ENCODE peak calls at places on chromosomes 4 and X, in seven cellular contexts. One of them, this sample, is unnamed.

GRCh38 chr4:133594246-133595207 is 445.4 kb downstream of the PCDH10 start:
- DNase-seq in body of pancreas: no peak
- DNase-seq in left lung: no peak
- DNase-seq in coronary artery: no peak
- DNase-seq in thyroid gland: no peak
- DNase-seq in ovary: no peak
- DNase-seq in tibial nerve: no peak
- DNase-seq in this sample: no peak

GRCh38 chr4:87807402-87807801 is 8.0 kb downstream of the IBSP start:
- DNase-seq in left lung: no peak
- DNase-seq in body of pancreas: no peak
- DNase-seq in coronary artery: no peak
- DNase-seq in ovary: no peak
- DNase-seq in tibial nerve: no peak
- DNase-seq in thyroid gland: no peak
- DNase-seq in this sample: no peak

GRCh38 chrX:133909888-133910287 is 75.5 kb downstream of the GPC3 start:
- DNase-seq in body of pancreas: no peak
- DNase-seq in ovary: no peak
- DNase-seq in left lung: no peak
- DNase-seq in tibial nerve: no peak
- DNase-seq in thyroid gland: no peak
- DNase-seq in coronary artery: no peak
- DNase-seq in this sample: no peak

GRCh38 chr4:103484521-103484920 is 235.3 kb downstream of the TACR3 start:
- DNase-seq in tibial nerve: no peak
- DNase-seq in thyroid gland: no peak
- DNase-seq in coronary artery: no peak
- DNase-seq in ovary: no peak
- DNase-seq in left lung: no peak
- DNase-seq in body of pancreas: no peak
- DNase-seq in this sample: no peak

GRCh38 chrX:12610079-12610478 is 181.1 kb upstream of the PRPS2 start:
- DNase-seq in coronary artery: no peak
- DNase-seq in body of pancreas: no peak
- DNase-seq in ovary: no peak
- DNase-seq in thyroid gland: no peak
- DNase-seq in left lung: no peak
- DNase-seq in tibial nerve: no peak
- DNase-seq in this sample: no peak

GRCh38 chr4:112206431-112206830 is 25.2 kb upstream of the AP1AR start:
- DNase-seq in ovary: no peak
- DNase-seq in thyroid gland: no peak
- DNase-seq in tibial nerve: no peak
- DNase-seq in body of pancreas: no peak
- DNase-seq in coronary artery: no peak
- DNase-seq in left lung: no peak
- DNase-seq in this sample: no peak

GRCh38 chr4:73187325-73187724 is 71.3 kb downstream of the ANKRD17 start:
- DNase-seq in coronary artery: no peak
- DNase-seq in left lung: no peak
- DNase-seq in body of pancreas: no peak
- DNase-seq in tibial nerve: no peak
- DNase-seq in ovary: no peak
- DNase-seq in thyroid gland: no peak
- DNase-seq in this sample: no peak

GRCh38 chr4:105149771-105150170 is 3.1 kb downstream of the TET2 start:
- DNase-seq in body of pancreas: no peak
- DNase-seq in ovary: no peak
- DNase-seq in left lung: no peak
- DNase-seq in thyroid gland: no peak
- DNase-seq in coronary artery: no peak
- DNase-seq in tibial nerve: no peak
- DNase-seq in this sample: no peak

GRCh38 chr4:96035727-96036126 is 195.8 kb downstream of the PDHA2 start:
- DNase-seq in ovary: no peak
- DNase-seq in thyroid gland: no peak
- DNase-seq in left lung: no peak
- DNase-seq in body of pancreas: no peak
- DNase-seq in coronary artery: no peak
- DNase-seq in tibial nerve: no peak
- DNase-seq in this sample: no peak

GRCh38 chr4:33940281-33940680 is 2304.0 kb downstream of the ARAP2 start:
- DNase-seq in ovary: no peak
- DNase-seq in thyroid gland: no peak
- DNase-seq in tibial nerve: no peak
- DNase-seq in coronary artery: no peak
- DNase-seq in body of pancreas: no peak
- DNase-seq in left lung: no peak
- DNase-seq in this sample: no peak

GRCh38 chr4:106266201-106266600 is 49.8 kb downstream of the TBCK start:
- DNase-seq in ovary: no peak
- DNase-seq in tibial nerve: no peak
- DNase-seq in body of pancreas: no peak
- DNase-seq in coronary artery: no peak
- DNase-seq in left lung: no peak
- DNase-seq in thyroid gland: no peak
- DNase-seq in this sample: no peak

GRCh38 chrX:100409316-100410082 is 574 bp downstream of the PCDH19 start:
- DNase-seq in thyroid gland: no peak
- DNase-seq in left lung: no peak
- DNase-seq in coronary artery: no peak
- DNase-seq in ovary: no peak
- DNase-seq in tibial nerve: no peak
- DNase-seq in body of pancreas: no peak
- DNase-seq in this sample: no peak

GRCh38 chr4:149047368-149047767 is 605.2 kb upstream of the NR3C2 start:
- DNase-seq in thyroid gland: no peak
- DNase-seq in tibial nerve: no peak
- DNase-seq in coronary artery: no peak
- DNase-seq in left lung: no peak
- DNase-seq in body of pancreas: no peak
- DNase-seq in ovary: no peak
- DNase-seq in this sample: no peak

GRCh38 chr4:16505726-16506125 is 279.5 kb upstream of the TAPT1 start:
- DNase-seq in left lung: no peak
- DNase-seq in ovary: no peak
- DNase-seq in coronary artery: no peak
- DNase-seq in tibial nerve: no peak
- DNase-seq in body of pancreas: no peak
- DNase-seq in thyroid gland: no peak
- DNase-seq in this sample: no peak

GRCh38 chr4:64581422-64581821 is 172.2 kb upstream of the TECRL start:
- DNase-seq in left lung: no peak
- DNase-seq in coronary artery: no peak
- DNase-seq in body of pancreas: no peak
- DNase-seq in tibial nerve: no peak
- DNase-seq in thyroid gland: no peak
- DNase-seq in ovary: no peak
- DNase-seq in this sample: no peak

GRCh38 chr4:3801931-3802550 is 35.9 kb downstream of the ADRA2C start:
- DNase-seq in tibial nerve: no peak
- DNase-seq in left lung: peak
- DNase-seq in ovary: no peak
- DNase-seq in thyroid gland: no peak
- DNase-seq in body of pancreas: no peak
- DNase-seq in coronary artery: no peak
- DNase-seq in this sample: no peak

GRCh38 chrX:130109429-130110378 is 593 bp downstream of the ELF4 start:
- DNase-seq in left lung: peak
- DNase-seq in body of pancreas: no peak
- DNase-seq in tibial nerve: no peak
- DNase-seq in ovary: peak
- DNase-seq in coronary artery: no peak
- DNase-seq in thyroid gland: peak
- DNase-seq in this sample: no peak

GRCh38 chrX:151996329-151996728 is 21.9 kb upstream of the GABRE start:
- DNase-seq in coronary artery: no peak
- DNase-seq in body of pancreas: no peak
- DNase-seq in ovary: no peak
- DNase-seq in thyroid gland: no peak
- DNase-seq in tibial nerve: no peak
- DNase-seq in left lung: no peak
- DNase-seq in this sample: no peak

GRCh38 chr4:153778383-153778782 is 10.5 kb downstream of the SFRP2 start:
- DNase-seq in body of pancreas: no peak
- DNase-seq in coronary artery: no peak
- DNase-seq in tibial nerve: no peak
- DNase-seq in thyroid gland: no peak
- DNase-seq in left lung: no peak
- DNase-seq in ovary: no peak
- DNase-seq in this sample: no peak

GRCh38 chrX:131831185-131831520 is 191.9 kb upstream of the STK26 start:
- DNase-seq in ovary: no peak
- DNase-seq in coronary artery: no peak
- DNase-seq in tibial nerve: no peak
- DNase-seq in thyroid gland: no peak
- DNase-seq in left lung: no peak
- DNase-seq in body of pancreas: no peak
- DNase-seq in this sample: no peak

GRCh38 chrX:131828482-131828881 is 194.6 kb upstream of the STK26 start:
- DNase-seq in ovary: no peak
- DNase-seq in left lung: no peak
- DNase-seq in thyroid gland: no peak
- DNase-seq in body of pancreas: no peak
- DNase-seq in coronary artery: no peak
- DNase-seq in tibial nerve: no peak
- DNase-seq in this sample: no peak

GRCh38 chrX:131830400-131831184 is 192.5 kb upstream of the STK26 start:
- DNase-seq in coronary artery: peak
- DNase-seq in ovary: peak
- DNase-seq in left lung: no peak
- DNase-seq in tibial nerve: peak
- DNase-seq in thyroid gland: peak
- DNase-seq in body of pancreas: peak
- DNase-seq in this sample: no peak

GRCh38 chrX:131826572-131826971 is 196.5 kb upstream of the STK26 start:
- DNase-seq in coronary artery: no peak
- DNase-seq in left lung: no peak
- DNase-seq in thyroid gland: no peak
- DNase-seq in tibial nerve: no peak
- DNase-seq in ovary: no peak
- DNase-seq in body of pancreas: no peak
- DNase-seq in this sample: no peak

DNA sequence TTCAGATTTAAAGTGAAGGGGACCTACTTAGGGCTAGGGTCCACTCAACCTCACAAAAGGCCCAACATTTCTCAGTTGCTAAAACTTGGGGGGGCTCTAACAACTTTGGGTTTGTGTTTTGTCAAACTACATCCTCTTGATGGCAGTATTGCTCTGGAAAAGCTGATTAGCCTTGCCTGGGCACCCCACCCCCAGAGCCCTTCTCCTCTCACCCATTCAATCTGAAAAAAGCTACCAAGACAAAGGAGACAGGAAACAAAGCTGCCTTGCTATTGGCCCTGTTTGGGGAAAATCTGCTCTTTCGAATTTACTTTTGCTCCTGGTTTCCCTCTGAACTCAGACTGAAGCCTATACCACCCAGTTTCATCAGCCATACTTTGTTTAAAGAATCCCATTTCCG is 195.2 kb upstream of the STK26 start:
- DNase-seq in left lung: no peak
- DNase-seq in ovary: no peak
- DNase-seq in body of pancreas: no peak
- DNase-seq in thyroid gland: no peak
- DNase-seq in coronary artery: no peak
- DNase-seq in tibial nerve: no peak
- DNase-seq in this sample: no peak
- TF ChIP-seq CTCF in left lung: no peak
- TF ChIP-seq CTCF in ovary: no peak
- TF ChIP-seq CTCF in body of pancreas: no peak
- TF ChIP-seq CTCF in thyroid gland: no peak
- TF ChIP-seq CTCF in coronary artery: no peak
- TF ChIP-seq CTCF in tibial nerve: no peak
- TF ChIP-seq CTCF in this sample: no peak

GRCh38 chr4:76385974-76386373 is 35.0 kb downstream of the CCDC158 start:
- DNase-seq in left lung: no peak
- DNase-seq in ovary: no peak
- DNase-seq in tibial nerve: no peak
- DNase-seq in body of pancreas: no peak
- DNase-seq in coronary artery: no peak
- DNase-seq in thyroid gland: no peak
- DNase-seq in this sample: no peak
- H3K27ac ChIP-seq in left lung: no peak
- H3K27ac ChIP-seq in ovary: no peak
- H3K27ac ChIP-seq in tibial nerve: no peak
- H3K27ac ChIP-seq in body of pancreas: no peak
- H3K27ac ChIP-seq in coronary artery: no peak
- H3K27ac ChIP-seq in thyroid gland: no peak
- H3K27ac ChIP-seq in this sample: no peak

DNA sequence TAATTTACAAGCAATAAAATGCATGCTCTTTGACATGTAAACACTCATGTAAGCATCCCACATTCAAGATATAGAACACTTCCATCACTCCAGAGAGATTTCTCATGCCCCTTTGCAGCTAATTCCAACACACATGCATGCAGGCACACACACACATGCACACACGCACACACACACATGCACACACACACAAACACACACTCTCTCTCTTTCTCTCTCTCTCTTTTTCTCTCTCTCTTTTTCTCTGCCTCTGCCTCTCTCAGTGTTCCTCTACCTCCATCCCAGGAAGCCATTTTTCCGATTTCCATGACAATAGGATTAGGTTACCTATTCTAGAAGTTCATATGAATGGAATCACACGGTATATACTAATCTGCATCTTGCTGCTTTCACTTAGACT is 11.9 kb upstream of the SOD3 start:
- DNase-seq in tibial nerve: no peak
- DNase-seq in ovary: no peak
- DNase-seq in left lung: no peak
- DNase-seq in body of pancreas: no peak
- DNase-seq in thyroid gland: no peak
- DNase-seq in coronary artery: no peak
- DNase-seq in this sample: no peak
- TF ChIP-seq CTCF in tibial nerve: no peak
- TF ChIP-seq CTCF in ovary: no peak
- TF ChIP-seq CTCF in left lung: no peak
- TF ChIP-seq CTCF in body of pancreas: no peak
- TF ChIP-seq CTCF in thyroid gland: no peak
- TF ChIP-seq CTCF in coronary artery: no peak
- TF ChIP-seq CTCF in this sample: no peak

DNA sequence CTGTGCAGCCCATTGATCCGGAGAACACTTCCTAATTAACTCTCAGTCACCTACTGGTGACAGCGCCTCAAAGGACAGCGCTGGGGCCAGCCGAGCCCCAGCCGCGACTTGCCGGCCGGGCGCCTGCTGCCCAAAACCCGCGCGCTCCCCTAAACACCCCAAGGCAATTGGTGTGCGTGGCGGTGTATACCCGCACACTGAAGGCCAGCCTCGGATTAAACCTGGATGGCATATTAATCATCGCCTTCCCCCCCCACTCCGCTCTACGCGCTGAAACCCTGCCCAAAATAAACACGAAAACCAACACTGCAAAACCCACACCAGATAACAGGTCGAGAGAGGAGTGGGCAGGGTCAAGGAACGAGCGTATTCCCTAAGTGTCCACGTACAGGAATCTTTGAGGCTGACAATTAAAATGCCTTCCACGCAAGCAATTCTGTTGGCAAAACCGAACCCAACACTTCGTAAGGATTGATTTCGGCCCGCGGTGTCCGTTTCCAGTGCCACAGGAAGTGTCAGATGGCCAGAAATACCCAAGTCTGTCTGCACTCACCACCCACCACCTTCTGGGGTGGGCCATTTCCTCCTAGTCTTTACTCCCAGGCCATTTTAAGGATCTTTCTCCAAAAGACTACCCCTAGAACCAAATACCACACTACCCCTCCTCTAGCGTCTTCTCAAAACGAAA is 2.7 kb downstream of the BCOR start:
- DNase-seq in ovary: no peak
- DNase-seq in tibial nerve: no peak
- DNase-seq in body of pancreas: no peak
- DNase-seq in thyroid gland: no peak
- DNase-seq in left lung: no peak
- DNase-seq in coronary artery: no peak
- DNase-seq in this sample: no peak
- H3K27ac ChIP-seq in ovary: peak
- H3K27ac ChIP-seq in tibial nerve: peak
- H3K27ac ChIP-seq in body of pancreas: peak
- H3K27ac ChIP-seq in thyroid gland: peak
- H3K27ac ChIP-seq in left lung: peak
- H3K27ac ChIP-seq in coronary artery: peak
- H3K27ac ChIP-seq in this sample: no peak

This sample was measured in vagina.